ENCODE peak calls at places on chromosomes 13 and 19, in eight cellular contexts. B, D, A, U, H, C, T and Z are unnamed samples.

GRCh38 chr13:28540612-28541011 is 45.7 kb upstream of the FLT1 start:
- ATAC-seq in B (no peak), D (peak; percentile 69), A (no peak), U (no peak), H (no peak), C (no peak), T (no peak), Z (no peak)

GRCh38 chr19:32570081-32570785 is 10.8 kb upstream of the PDCD5 start:
- ATAC-seq in B (no peak), D (peak; percentile 71), A (peak; percentile 73), U (no peak), H (peak; percentile 53), C (peak; percentile 82), T (peak; percentile 91), Z (no peak)

GRCh38 chr13:98349731-98350305 is 172.7 kb upstream of the RNF113B start:
- ATAC-seq in B (no peak), D (no peak), A (peak; percentile 44), U (no peak), H (no peak), C (peak; percentile 69), T (peak; percentile 59), Z (no peak)

GRCh38 chr13:73058432-73058740 is 419 bp upstream of the KLF5 start:
- ATAC-seq in B (no peak), D (peak; percentile 3), A (no peak), U (no peak), H (no peak), C (no peak), T (no peak), Z (no peak)

GRCh38 chr19:6572217-6572616 is 18.7 kb downstream of the CD70 start:
- ATAC-seq in B (peak; percentile 52), D (no peak), A (no peak), U (no peak), H (no peak), C (peak; percentile 65), T (peak; percentile 76), Z (peak; percentile 67)

GRCh38 chr19:45380107-45380506 is 9.7 kb upstream of the ERCC2 start:
- ATAC-seq in B (no peak), D (no peak), A (no peak), U (no peak), H (no peak), C (no peak), T (no peak), Z (no peak)

GRCh38 chr19:18423258-18424020 is 4.2 kb downstream of the SSBP4 start:
- ATAC-seq in B (no peak), D (no peak), A (peak; percentile 24), U (no peak), H (no peak), C (no peak), T (no peak), Z (no peak)

GRCh38 chr19:7482584-7483439 is 6.0 kb downstream of the PEX11G start:
- ATAC-seq in B (no peak), D (no peak), A (peak; percentile 80), U (no peak), H (no peak), C (peak; percentile 22), T (peak; percentile 4), Z (no peak)

GRCh38 chr19:20247016-20247683 is 80.1 kb downstream of the ZNF486 start:
- ATAC-seq in B (no peak), D (peak; percentile 52), A (peak; percentile 24), U (no peak), H (peak; percentile 92), C (peak; percentile 49), T (peak; percentile 87), Z (no peak)

GRCh38 chr13:22375151-22375550 is 704.3 kb downstream of the FGF9 start:
- ATAC-seq in B (no peak), D (no peak), A (no peak), U (no peak), H (no peak), C (no peak), T (no peak), Z (no peak)

GRCh38 chr13:75947448-75947847 is 311.3 kb downstream of the LMO7 start:
- ATAC-seq in B (no peak), D (no peak), A (no peak), U (no peak), H (no peak), C (no peak), T (no peak), Z (no peak)

GRCh38 chr19:39710333-39710890 is 6.1 kb downstream of the LGALS14 start:
- ATAC-seq in B (no peak), D (peak; percentile 44), A (no peak), U (no peak), H (no peak), C (no peak), T (no peak), Z (no peak)

GRCh38 chr13:23399254-23399796 is 34.2 kb downstream of the SACS start:
- ATAC-seq in B (no peak), D (no peak), A (no peak), U (no peak), H (no peak), C (no peak), T (no peak), Z (no peak)

GRCh38 chr13:37769545-37769944 is 100.0 kb downstream of the TRPC4 start:
- ATAC-seq in B (no peak), D (no peak), A (no peak), U (no peak), H (no peak), C (no peak), T (no peak), Z (no peak)

GRCh38 chr19:46602392-46603194 is 1.5 kb downstream of the CALM3 start:
- ATAC-seq in B (no peak), D (peak; percentile 45), A (peak; percentile 3), U (peak; percentile 27), H (peak; percentile 1), C (no peak), T (no peak), Z (no peak)

GRCh38 chr13:98274921-98275487 is 97.9 kb upstream of the RNF113B start:
- ATAC-seq in B (no peak), D (no peak), A (no peak), U (no peak), H (no peak), C (no peak), T (no peak), Z (no peak)

GRCh38 chr19:39566064-39566463 is 26.1 kb upstream of the EID2 start:
- ATAC-seq in B (no peak), D (no peak), A (no peak), U (no peak), H (no peak), C (no peak), T (no peak), Z (no peak)

GRCh38 chr13:38417727-38418126 is 68.1 kb downstream of the UFM1 start:
- ATAC-seq in B (no peak), D (peak; percentile 71), A (peak; percentile 40), U (peak; percentile 34), H (no peak), C (no peak), T (no peak), Z (no peak)

GRCh38 chr19:47564081-47564480 is 8.9 kb downstream of the ZNF541 start:
- ATAC-seq in B (no peak), D (no peak), A (peak; percentile 97), U (no peak), H (peak; percentile 93), C (no peak), T (no peak), Z (no peak)

GRCh38 chr13:22141636-22142035 is 470.8 kb downstream of the FGF9 start:
- ATAC-seq in B (no peak), D (peak; percentile 62), A (no peak), U (no peak), H (no peak), C (no peak), T (peak; percentile 40), Z (no peak)

GRCh38 chr13:26111797-26112196 is 60.0 kb upstream of the SHISA2 start:
- ATAC-seq in B (no peak), D (no peak), A (no peak), U (no peak), H (no peak), C (peak; percentile 51), T (no peak), Z (no peak)

GRCh38 chr13:114023716-114024602 is 50.1 kb upstream of the C13orf46 start:
- ATAC-seq in B (no peak), D (no peak), A (no peak), U (peak; percentile 9), H (no peak), C (no peak), T (no peak), Z (no peak)

GRCh38 chr13:80132741-80133601 is 208.0 kb downstream of the SPRY2 start:
- ATAC-seq in B (peak; percentile 81), D (no peak), A (peak; percentile 93), U (peak; percentile 81), H (peak; percentile 83), C (peak; percentile 96), T (peak; percentile 88), Z (peak; percentile 73)

GRCh38 chr13:91148098-91148497 is 199.4 kb upstream of the MIR17HG start:
- ATAC-seq in B (no peak), D (no peak), A (no peak), U (no peak), H (no peak), C (no peak), T (no peak), Z (no peak)

GRCh38 chr13:32036131-32036695 is 4.6 kb downstream of the FRY start:
- ATAC-seq in B (no peak), D (no peak), A (peak; percentile 59), U (no peak), H (no peak), C (peak; percentile 44), T (peak; percentile 51), Z (no peak)

GRCh38 chr19:29887498-29887897 is 54.5 kb upstream of the URI1 start:
- ATAC-seq in B (no peak), D (peak; percentile 37), A (peak; percentile 18), U (peak; percentile 42), H (no peak), C (peak; percentile 60), T (peak; percentile 43), Z (no peak)

GRCh38 chr19:694481-695349 is 537 bp downstream of the PRSS57 start:
- ATAC-seq in B (no peak), D (peak; percentile 45), A (no peak), U (no peak), H (no peak), C (no peak), T (no peak), Z (no peak)

GRCh38 chr19:736125-736524 is 14.8 kb upstream of the MISP start:
- ATAC-seq in B (no peak), D (no peak), A (no peak), U (no peak), H (no peak), C (no peak), T (no peak), Z (no peak)

GRCh38 chr13:26025771-26026170 is 26.0 kb downstream of the SHISA2 start:
- ATAC-seq in B (no peak), D (no peak), A (no peak), U (no peak), H (no peak), C (no peak), T (no peak), Z (no peak)

GRCh38 chr13:43805071-43805468 is 18.3 kb upstream of the ENOX1 start:
- ATAC-seq in B (no peak), D (peak; percentile 94), A (peak; percentile 42), U (no peak), H (no peak), C (no peak), T (peak; percentile 67), Z (no peak)

GRCh38 chr13:106533940-106534843 is 1.3 kb downstream of the EFNB2 start:
- ATAC-seq in B (peak; percentile 45), D (no peak), A (peak; percentile 2), U (no peak), H (no peak), C (no peak), T (peak; percentile 16), Z (no peak)

GRCh38 chr13:95643814-95644598 is 500 bp downstream of the DZIP1 start:
- ATAC-seq in B (peak; percentile 70), D (peak; percentile 55), A (peak; percentile 29), U (peak; percentile 53), H (peak; percentile 30), C (peak; percentile 58), T (peak; percentile 41), Z (peak; percentile 48)

GRCh38 chr19:38144667-38145066 is 79.4 kb downstream of the DPF1 start:
- ATAC-seq in B (no peak), D (no peak), A (no peak), U (no peak), H (no peak), C (no peak), T (no peak), Z (no peak)

GRCh38 chr19:17679526-17680234 is 8.5 kb downstream of the UNC13A start:
- ATAC-seq in B (no peak), D (no peak), A (no peak), U (no peak), H (no peak), C (no peak), T (no peak), Z (no peak)